ENCODE peak calls at places on chromosome 2, in six cellular contexts. K, D, Q, L, R and F are unnamed samples.

GRCh38 chr2:240794178-240794721 is 25.8 kb downstream of the KIF1A start:
- DNase-seq in R (no peak), Q (peak; percentile 60), K (no peak), L (no peak), D (no peak), F (peak; percentile 72)

GRCh38 chr2:23029111-23029510 is 355.9 kb upstream of the KLHL29 start:
- DNase-seq in R (no peak), D (no peak), L (no peak), Q (no peak), K (no peak), F (no peak)

GRCh38 chr2:30636311-30636710 is 170.9 kb downstream of the CAPN13 start:
- DNase-seq in K (no peak), R (no peak), D (no peak), L (no peak), Q (no peak), F (no peak)

GRCh38 chr2:128366746-128367511 is 48.3 kb upstream of the HS6ST1 start:
- DNase-seq in L (no peak), K (no peak), Q (peak; percentile 32), D (no peak), R (peak; percentile 40), F (peak; percentile 65)

GRCh38 chr2:138922973-138923563 is 142.9 kb upstream of the NXPH2 start:
- DNase-seq in K (peak; percentile 78), D (no peak), R (no peak), L (peak; percentile 74), Q (no peak), F (no peak)

GRCh38 chr2:65432227-65433190 is at the start of gene SPRED2:
- DNase-seq in R (peak; percentile 92), K (peak; percentile 98), Q (peak; percentile 92), L (peak; percentile 96), D (peak; percentile 90), F (peak; percentile 99)

GRCh38 chr2:56534321-56534720 is 350.5 kb downstream of the CCDC85A start:
- DNase-seq in R (no peak), K (peak; percentile 64), D (no peak), L (no peak), Q (no peak), F (no peak)

GRCh38 chr2:199457147-199458016 is at the start of gene SATB2:
- DNase-seq in L (no peak), K (peak; percentile 83), Q (peak; percentile 59), R (no peak), D (no peak), F (peak; percentile 96)

GRCh38 chr2:203451011-203451410 is 84.1 kb downstream of the RAPH1 start:
- DNase-seq in K (peak; percentile 41), Q (no peak), D (no peak), R (no peak), L (no peak), F (no peak)

GRCh38 chr2:50849205-50849604 is 182.7 kb downstream of the NRXN1 start:
- DNase-seq in K (no peak), R (no peak), Q (no peak), L (no peak), D (no peak), F (no peak)

GRCh38 chr2:208006325-208006724 is 19.0 kb downstream of the PLEKHM3 start:
- DNase-seq in R (no peak), L (no peak), K (no peak), Q (no peak), D (no peak), F (no peak)

GRCh38 chr2:215791481-215791937 is 221.8 kb downstream of the MREG start:
- DNase-seq in R (no peak), K (no peak), Q (no peak), D (no peak), L (no peak), F (no peak)

GRCh38 chr2:64837116-64837704 is 152.0 kb upstream of the SLC1A4 start:
- DNase-seq in Q (no peak), K (peak; percentile 50), D (no peak), L (no peak), R (no peak), F (peak; percentile 83)

GRCh38 chr2:204717591-204717990 is 172.3 kb downstream of the PARD3B start:
- DNase-seq in D (no peak), Q (no peak), K (no peak), L (no peak), R (no peak), F (peak; percentile 26)

GRCh38 chr2:187541086-187542085 is 12.8 kb downstream of the TFPI start:
- DNase-seq in L (no peak), Q (peak; percentile 63), R (peak; percentile 32), D (no peak), K (peak; percentile 78), F (peak; percentile 51)

GRCh38 chr2:134190062-134190806 is 63.6 kb upstream of the MGAT5 start:
- DNase-seq in Q (no peak), L (no peak), R (no peak), K (no peak), D (no peak), F (peak; percentile 58)

GRCh38 chr2:15640291-15640711 is 48.6 kb downstream of the DDX1 start:
- DNase-seq in Q (no peak), K (peak; percentile 31), R (no peak), L (no peak), D (no peak), F (no peak)

GRCh38 chr2:112879491-112880041 is 31.4 kb upstream of the IL37 start:
- DNase-seq in R (no peak), K (no peak), Q (no peak), D (no peak), L (no peak), F (no peak)

GRCh38 chr2:221006084-221006483 is 566.0 kb downstream of the EPHA4 start:
- DNase-seq in Q (no peak), L (no peak), R (no peak), K (no peak), D (no peak), F (no peak)

GRCh38 chr2:133477614-133477990 is 90.7 kb downstream of the NCKAP5 start:
- DNase-seq in R (no peak), D (no peak), K (no peak), Q (no peak), L (no peak), F (no peak)

GRCh38 chr2:85063981-85064599 is 69.1 kb upstream of the TCF7L1 start:
- DNase-seq in K (no peak), Q (no peak), R (no peak), D (no peak), L (no peak), F (no peak)

GRCh38 chr2:199405241-199405640 is 52.5 kb downstream of the SATB2 start:
- DNase-seq in K (peak; percentile 58), D (no peak), L (peak; percentile 46), Q (no peak), R (no peak), F (no peak)

GRCh38 chr2:102027036-102027702 is 35.4 kb downstream of the IL1R2 start:
- DNase-seq in Q (no peak), R (no peak), D (no peak), L (no peak), K (peak; percentile 68), F (peak; percentile 93)

GRCh38 chr2:170771049-170771937 is 1.1 kb downstream of the ERICH2 start:
- DNase-seq in D (no peak), R (peak; percentile 34), Q (peak; percentile 52), K (peak; percentile 41), L (no peak), F (peak; percentile 87)

GRCh38 chr2:38330754-38331153 is 46.3 kb downstream of the ATL2 start:
- DNase-seq in L (no peak), Q (no peak), D (no peak), R (no peak), K (no peak), F (no peak)

GRCh38 chr2:135093685-135094340 is 41.7 kb downstream of the RAB3GAP1 start:
- DNase-seq in Q (peak; percentile 42), L (no peak), K (no peak), D (no peak), R (no peak), F (no peak)

GRCh38 chr2:46326231-46326980 is 29.2 kb downstream of the EPAS1 start:
- DNase-seq in Q (no peak), D (no peak), K (peak; percentile 68), L (no peak), R (peak; percentile 76), F (no peak)

GRCh38 chr2:224659726-224660125 is 56.4 kb downstream of the CCDC195 start:
- DNase-seq in Q (no peak), R (no peak), L (peak; percentile 57), D (no peak), K (no peak), F (no peak)

GRCh38 chr2:134955744-134956143 is 37.1 kb downstream of the CCNT2 start:
- DNase-seq in K (no peak), R (no peak), D (no peak), L (no peak), Q (no peak), F (no peak)

GRCh38 chr2:237924164-237924534 is 42.7 kb upstream of the UBE2F start:
- DNase-seq in Q (peak; percentile 40), R (no peak), L (no peak), K (no peak), D (no peak), F (no peak)
- H3K27me3 ChIP-seq in Q (no peaks in the 10 kb centered on the region), R (no peaks in the 10 kb centered on the region), L (no peaks in the 10 kb centered on the region), K (peaks cover 6% of the 10 kb centered on the region), D (no peaks in the 10 kb centered on the region), F (no peaks in the 10 kb centered on the region)

GRCh38 chr2:74201596-74201995 is 3.2 kb downstream of the MTHFD2 start:
- DNase-seq in K (peak; percentile 88), D (no peak), Q (no peak), R (no peak), L (no peak), F (peak; percentile 93)

GRCh38 chr2:74201196-74201595 is 2.8 kb downstream of the MTHFD2 start:
- DNase-seq in L (no peak), Q (no peak), D (no peak), K (no peak), R (no peak), F (no peak)

GRCh38 chr2:74198461-74199274 is at the start of gene MTHFD2:
- DNase-seq in Q (peak; percentile 97), L (peak; percentile 100), R (peak; percentile 95), K (peak; percentile 98), D (peak; percentile 95), F (peak; percentile 97)

GRCh38 chr2:74199275-74199701 is 873 bp downstream of the MTHFD2 start:
- DNase-seq in L (no peak), Q (no peak), K (no peak), D (no peak), R (no peak), F (no peak)

GRCh38 chr2:74199871-74200305 is 1.5 kb downstream of the MTHFD2 start:
- DNase-seq in R (no peak), Q (no peak), K (peak; percentile 60), D (no peak), L (peak; percentile 48), F (no peak)
- H3K4me1 ChIP-seq in R (peaks cover 27% of the 10 kb centered on the region), Q (no peaks in the 10 kb centered on the region), K (peaks cover 43% of the 10 kb centered on the region), D (peaks cover 58% of the 10 kb centered on the region), L (peaks cover 44% of the 10 kb centered on the region), F (peaks cover 35% of the 10 kb centered on the region)

GRCh38 chr2:219614076-219614860 is 13.2 kb upstream of the SLC4A3 start:
- DNase-seq in R (no peak), L (no peak), D (no peak), Q (no peak), K (no peak), F (peak; percentile 59)
- H3K36me3 ChIP-seq in R (peaks cover 49% of the 10 kb centered on the region), L (no peaks in the 10 kb centered on the region), D (peaks cover 62% of the 10 kb centered on the region), Q (no peaks in the 10 kb centered on the region), K (peaks cover 39% of the 10 kb centered on the region), F (peaks cover 9% of the 10 kb centered on the region)

DNA sequence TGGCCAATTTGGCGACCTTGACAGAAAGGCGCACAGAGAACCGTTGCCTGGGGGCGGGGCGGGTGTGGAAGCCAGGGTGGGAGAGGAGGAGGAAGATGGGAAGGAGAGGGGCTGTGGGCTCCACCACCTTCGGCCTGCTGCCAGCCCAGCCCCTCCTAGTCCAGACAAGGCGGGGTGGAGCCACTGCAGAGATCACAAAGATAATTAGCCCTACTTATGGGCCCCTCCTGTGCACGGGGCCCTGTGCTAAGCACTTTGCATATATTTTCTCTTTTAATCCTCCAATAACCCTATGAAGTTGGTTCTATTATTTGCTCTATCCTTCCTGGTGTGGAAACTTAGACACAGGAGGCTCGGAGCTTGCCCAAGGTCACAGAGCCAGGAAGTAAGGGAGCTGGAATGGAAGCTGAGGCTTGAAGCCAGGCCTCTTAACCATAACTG is 13.7 kb upstream of the ECEL1 start:
- DNase-seq in R (no peak), Q (no peak), K (no peak), D (no peak), L (no peak), F (no peak)
- H3K27me3 ChIP-seq in R (peaks cover 27% of the 10 kb centered on the region), Q (no peaks in the 10 kb centered on the region), K (peaks cover 52% of the 10 kb centered on the region), D (peaks cover 59% of the 10 kb centered on the region), L (no peaks in the 10 kb centered on the region), F (peaks cover 32% of the 10 kb centered on the region)